ENCODE peak calls at places on chromosomes 1 and 21, in six cellular contexts. B is activated B cell treated with CpG ODN at 0.5 μM for 24 hours, W is WTC11, H is GM10248, Z is AG09309, L is BJ. J is an unnamed sample.

GRCh38 chr1:236213534-236213933 is 68.2 kb downstream of the ERO1B start:
- DNase-seq in Z (no peak), H (no peak), L (no peak), W (no peak), B (no peak), J (no peak)

GRCh38 chr1:67831850-67832513 is 1.3 kb downstream of the GNG12 start:
- DNase-seq in H (peak), L (peak), Z (peak), W (no peak), B (no peak), J (no peak)

GRCh38 chr1:25148673-25149300 is 83.5 kb downstream of the SYF2 start:
- DNase-seq in L (no peak), W (no peak), B (no peak), H (peak), Z (no peak), J (no peak)

GRCh38 chr1:214418380-214418779 is 133.0 kb downstream of the PTPN14 start:
- DNase-seq in H (no peak), W (no peak), L (no peak), Z (no peak), B (no peak), J (no peak)

GRCh38 chr1:167229719-167230385 is 9.2 kb downstream of the POU2F1 start:
- DNase-seq in B (no peak), W (no peak), Z (no peak), L (no peak), H (no peak), J (no peak)

GRCh38 chr1:168439451-168440375 is 104.1 kb downstream of the XCL2 start:
- DNase-seq in W (peak), H (peak), L (peak), B (no peak), Z (peak), J (peak)

GRCh38 chr21:36946949-36947371 is 19.5 kb downstream of the HLCS start:
- DNase-seq in W (no peak), H (no peak), B (no peak), Z (no peak), L (no peak), J (no peak)

GRCh38 chr1:219731771-219732170 is 118.9 kb upstream of the ZC3H11B start:
- DNase-seq in H (no peak), L (no peak), W (no peak), Z (no peak), B (no peak), J (no peak)

GRCh38 chr1:79325705-79326104 is 319.2 kb upstream of the ADGRL4 start:
- DNase-seq in Z (no peak), L (no peak), B (no peak), W (no peak), H (no peak), J (no peak)

GRCh38 chr1:41906977-41907376 is 11.7 kb downstream of the HIVEP3 start:
- DNase-seq in B (no peak), W (no peak), Z (no peak), L (no peak), H (no peak), J (no peak)

GRCh38 chr1:165675794-165676193 is 22.6 kb downstream of the ALDH9A1 start:
- DNase-seq in W (no peak), B (no peak), Z (no peak), H (no peak), L (no peak), J (no peak)

GRCh38 chr1:58979085-58979484 is 195.2 kb upstream of the JUN start:
- DNase-seq in B (no peak), Z (no peak), L (no peak), H (no peak), W (no peak), J (no peak)

GRCh38 chr1:110493059-110493458 is 25.9 kb downstream of the KCNA10 start:
- DNase-seq in L (no peak), Z (no peak), W (no peak), B (no peak), H (no peak), J (no peak)

GRCh38 chr1:10880063-10880462 is 83.6 kb upstream of the CASZ1 start:
- DNase-seq in Z (no peak), H (no peak), L (no peak), B (no peak), W (no peak), J (no peak)

GRCh38 chr21:31760931-31761330 is 29.0 kb upstream of the SCAF4 start:
- DNase-seq in B (no peak), H (no peak), W (no peak), Z (no peak), L (no peak), J (no peak)
- TF ChIP-seq CTCF in B (no peak), H (no peak), W (no peak), Z (no peak), L (no peak), J (no peak)

DNA sequence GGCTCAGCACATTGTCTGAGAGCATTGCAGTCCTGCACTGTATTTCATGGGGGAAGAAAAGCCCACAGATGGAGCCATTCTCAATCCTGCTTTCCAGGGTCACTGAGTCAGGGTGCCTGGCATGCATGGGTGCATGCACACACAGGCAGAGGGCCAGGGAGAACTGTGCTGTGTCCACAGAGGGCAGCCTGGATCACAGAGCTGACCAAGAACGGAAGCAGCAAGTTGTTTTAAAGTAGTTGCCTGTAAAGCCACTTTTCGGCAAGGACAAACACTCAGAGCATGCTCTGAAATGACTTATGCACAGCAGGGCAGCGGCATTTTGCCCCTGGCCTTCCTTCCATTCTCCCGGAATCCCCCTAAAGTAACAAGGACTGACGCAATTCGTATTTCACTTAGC is 3.6 kb downstream of the ERG start:
- DNase-seq in W (no peak), H (no peak), L (no peak), B (no peak), Z (no peak), J (no peak)
- TF ChIP-seq CTCF in W (no peak), H (no peak), L (no peak), B (no peak), Z (no peak), J (no peak)

DNA sequence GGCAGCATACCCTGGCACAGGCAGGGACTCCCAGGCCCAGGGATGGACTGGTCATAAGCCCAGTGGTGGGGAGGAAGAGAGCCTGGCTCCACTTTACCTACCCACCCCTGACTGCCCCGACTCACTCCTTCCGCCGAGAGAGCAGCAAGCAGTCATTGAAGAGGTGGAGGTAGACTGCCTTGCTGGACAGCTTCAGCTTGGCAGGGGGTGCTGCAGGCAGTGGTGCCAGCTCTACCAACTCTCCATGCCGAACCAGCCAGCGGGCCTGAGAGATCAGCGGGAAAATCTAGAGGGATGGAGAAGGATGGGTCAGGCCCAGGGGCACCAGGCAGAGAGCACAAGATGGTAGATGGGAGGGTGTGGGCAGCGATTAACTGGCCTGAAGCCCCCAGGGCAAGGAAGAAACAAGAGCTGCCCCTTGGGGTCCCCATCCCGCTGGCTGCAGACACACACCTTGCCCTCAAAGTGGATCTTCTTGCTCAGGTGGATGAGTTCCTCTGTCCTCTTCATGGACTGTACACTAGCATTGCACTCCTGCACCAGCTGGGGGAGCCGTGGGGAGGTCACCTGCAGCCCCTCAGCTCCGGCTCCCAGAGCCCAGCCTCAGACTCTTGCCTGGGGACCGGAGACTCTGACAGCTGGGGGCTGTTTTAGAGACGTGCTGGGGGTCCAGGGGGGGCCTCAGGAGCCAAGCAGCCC is 7.7 kb downstream of the ARHGEF19 start:
- DNase-seq in H (peak), L (no peak), B (no peak), Z (no peak), W (peak), J (no peak)
- TF ChIP-seq CTCF in H (peak), L (peak), B (no peak), Z (peak), W (no peak), J (peak)

GRCh38 chr1:21815724-21816311 is 3.8 kb downstream of the LDLRAD2 start:
- DNase-seq in Z (no peak), L (no peak), B (no peak), H (no peak), W (no peak), J (no peak)

GRCh38 chr1:21814981-21815583 is 3.0 kb downstream of the LDLRAD2 start:
- DNase-seq in H (no peak), B (no peak), Z (no peak), W (no peak), L (no peak), J (no peak)

GRCh38 chr1:21816602-21817302 is 4.7 kb downstream of the LDLRAD2 start:
- DNase-seq in L (peak), H (no peak), Z (peak), B (no peak), W (no peak), J (peak)

GRCh38 chr1:21813542-21813941 is 1.5 kb downstream of the LDLRAD2 start:
- DNase-seq in W (no peak), H (no peak), Z (no peak), B (no peak), L (no peak), J (no peak)

DNA sequence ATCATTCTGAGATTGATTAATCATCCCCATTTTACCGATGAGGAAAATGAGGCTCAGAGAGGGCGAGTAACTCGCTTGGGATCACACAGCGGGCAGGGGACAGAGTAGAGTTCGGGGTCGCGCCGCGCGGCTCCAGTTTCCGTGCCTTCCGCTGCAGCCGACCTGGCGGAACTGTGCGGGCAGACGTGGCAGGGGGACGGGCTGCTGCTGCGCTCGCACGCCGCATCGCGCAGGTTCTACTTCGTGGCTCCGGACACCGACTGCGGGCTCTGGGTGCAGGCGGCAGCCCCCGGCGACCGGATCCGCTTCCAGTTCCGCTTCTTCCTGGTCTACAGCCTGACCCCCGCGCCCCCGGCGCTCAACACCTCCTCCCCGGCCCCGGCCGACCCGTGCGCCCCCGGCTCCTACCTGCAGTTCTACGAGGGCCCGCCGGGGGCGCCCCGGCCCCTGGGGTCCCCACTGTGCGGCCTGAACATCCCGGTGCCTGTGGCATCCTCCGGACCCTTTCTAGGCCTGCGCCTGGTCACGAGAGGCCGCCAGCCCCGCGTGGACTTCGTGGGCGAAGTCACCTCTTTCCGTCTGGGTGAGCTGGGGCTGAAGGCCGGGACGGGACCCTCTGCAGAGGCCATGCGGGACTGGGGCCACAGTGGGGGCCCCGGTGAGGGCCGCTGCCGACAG is 2.3 kb downstream of the LDLRAD2 start:
- DNase-seq in B (peak), W (peak), L (no peak), Z (no peak), H (peak), J (no peak)
- TF ChIP-seq CTCF in B (peak), W (peak), L (peak), Z (peak), H (peak), J (peak)

DNA sequence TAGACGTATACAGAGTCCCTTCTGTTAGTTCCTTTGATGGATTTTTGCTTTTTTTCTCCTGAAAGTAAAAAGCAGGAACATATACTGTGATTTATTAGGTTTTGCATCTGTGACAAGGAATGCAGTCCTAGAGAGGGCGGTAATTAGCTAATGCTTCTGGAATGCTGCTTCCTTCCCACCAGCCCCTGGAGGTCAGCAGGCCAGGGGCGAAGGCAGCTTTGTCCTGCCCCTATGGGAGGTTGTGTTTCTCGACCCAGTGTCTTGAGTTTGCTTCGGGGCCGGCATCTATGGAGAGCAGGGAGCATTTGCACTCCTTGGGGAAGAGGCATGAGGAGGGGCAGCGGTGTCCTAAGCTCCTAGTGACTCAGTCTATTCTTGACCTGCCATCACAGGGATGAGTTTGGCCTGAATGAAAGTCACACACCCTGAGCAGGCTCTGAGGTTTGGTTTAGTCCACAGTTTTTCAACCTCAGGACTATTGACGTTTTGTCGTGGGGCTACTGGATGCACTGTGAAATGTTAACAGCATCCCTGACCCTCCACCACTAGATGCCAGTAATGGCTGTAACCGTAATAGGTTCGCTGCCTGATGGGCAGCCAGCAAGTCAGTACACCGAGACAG is 85.0 kb upstream of the KCNJ15 start:
- DNase-seq in W (peak), B (no peak), L (no peak), Z (no peak), H (no peak), J (no peak)
- TF ChIP-seq CTCF in W (no peak), B (no peak), L (no peak), Z (peak), H (no peak), J (no peak)

DNA sequence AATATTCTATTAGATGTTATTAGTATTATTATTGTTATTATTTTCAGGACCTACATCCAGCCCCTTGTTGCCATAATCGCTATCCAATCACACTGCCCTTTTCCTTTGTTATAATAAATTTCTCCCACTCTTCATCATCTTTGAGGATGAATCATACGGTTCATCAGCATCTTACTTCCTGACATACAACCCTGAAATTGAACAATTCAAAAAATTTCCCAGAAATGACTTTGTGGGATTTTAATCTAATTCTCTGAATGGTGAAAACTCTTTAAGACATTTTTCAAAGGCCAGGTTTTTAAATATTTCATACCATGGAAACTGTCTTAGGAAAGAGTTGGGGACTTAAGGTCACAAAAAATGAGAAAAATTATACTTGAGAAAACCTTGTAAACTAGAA is 353.5 kb downstream of the ST6GALNAC3 start:
- DNase-seq in W (no peak), L (no peak), B (no peak), Z (no peak), H (no peak), J (no peak)
- TF ChIP-seq CTCF in W (no peak), L (no peak), B (no peak), Z (no peak), H (no peak), J (no peak)

GRCh38 chr1:80607064-80607463 is 1193.7 kb upstream of the ADGRL2 start:
- DNase-seq in L (no peak), W (no peak), Z (no peak), H (no peak), B (no peak), J (no peak)
- TF ChIP-seq CTCF in L (no peak), W (no peak), Z (no peak), H (no peak), B (no peak), J (no peak)